ENCODE peak calls at places on chromosomes 1 and 21, in eight cellular contexts. H is epithelial cell of esophagus; M is cardiac muscle cell; F is spleen; X is RWPE1; B is activated CD8-positive, alpha-beta T cell treated with anti-CD3 and anti-CD28 coated beads for 36 hours; L is left ventricle myocardium inferior; R is astrocyte of the spinal cord. U is an unnamed sample.

GRCh38 chr1:30882678-30883388 is 25.7 kb downstream of the SDC3 start:
- DNase-seq in R (no peak), F (no peak), M (no peak), B (no peak), L (no peak), X (no peak), H (no peak), U (no peak)

GRCh38 chr21:38400195-38400695 is 98.0 kb downstream of the ERG start:
- DNase-seq in H (no peak), X (no peak), B (no peak), M (no peak), F (no peak), L (no peak), R (no peak), U (no peak)

GRCh38 chr1:205220421-205220820 is 7.3 kb upstream of the TMCC2 start:
- DNase-seq in L (no peak), F (no peak), R (no peak), M (no peak), H (no peak), B (no peak), X (no peak), U (no peak)

GRCh38 chr1:248822148-248823032 is 3.3 kb downstream of the SH3BP5L start:
- DNase-seq in H (no peak), R (no peak), F (peak), B (no peak), X (no peak), L (no peak), M (no peak), U (peak)

GRCh38 chr1:76933847-76934657 is 66.8 kb downstream of the ST6GALNAC5 start:
- DNase-seq in R (no peak), X (no peak), F (no peak), B (no peak), H (no peak), M (no peak), L (no peak), U (no peak)

GRCh38 chr1:227544067-227544655 is 19.2 kb upstream of the ZNF678 start:
- DNase-seq in L (no peak), M (no peak), R (no peak), B (no peak), F (peak), X (no peak), H (no peak), U (no peak)

GRCh38 chr1:229210844-229211243 is 60.1 kb upstream of the RAB4A start:
- DNase-seq in L (no peak), H (no peak), B (no peak), X (no peak), R (no peak), F (no peak), M (peak), U (no peak)

GRCh38 chr1:180282401-180282800 is 52.3 kb downstream of the LHX4 start:
- DNase-seq in X (no peak), R (no peak), H (no peak), B (no peak), L (no peak), M (no peak), F (no peak), U (no peak)

GRCh38 chr1:53860967-53861411 is 22.9 kb upstream of the NDC1 start:
- DNase-seq in R (peak), L (no peak), F (no peak), B (peak), M (peak), H (peak), X (peak), U (peak)

GRCh38 chr1:171188388-171189266 is 3.5 kb downstream of the FMO2 start:
- DNase-seq in X (peak), B (peak), F (no peak), L (peak), M (peak), R (peak), H (peak), U (peak)

GRCh38 chr1:245500546-245500945 is 345.8 kb downstream of the KIF26B start:
- DNase-seq in F (no peak), B (no peak), M (peak), R (peak), H (peak), X (peak), L (no peak), U (no peak)

GRCh38 chr1:192805832-192806323 is 3.0 kb upstream of the RGS2 start:
- DNase-seq in M (peak), F (no peak), H (peak), L (no peak), B (peak), X (peak), R (peak), U (peak)

GRCh38 chr1:178541829-178542553 is 29.1 kb downstream of the TEX35 start:
- DNase-seq in M (peak), H (peak), B (peak), R (peak), L (no peak), X (no peak), F (peak), U (peak)

GRCh38 chr1:204041803-204042505 is 31.0 kb upstream of the SOX13 start:
- DNase-seq in H (no peak), B (no peak), M (peak), F (no peak), X (no peak), L (no peak), R (no peak), U (peak)

GRCh38 chr1:113185463-113186104 is 112.6 kb downstream of the LRIG2 start:
- DNase-seq in H (no peak), F (no peak), L (no peak), B (no peak), M (no peak), R (no peak), X (no peak), U (peak)

GRCh38 chr1:23167353-23168078 is 1.1 kb downstream of the LUZP1 start:
- DNase-seq in R (peak), L (peak), M (peak), B (peak), H (peak), X (peak), F (peak), U (peak)

GRCh38 chr21:44872568-44873355 is 728 bp downstream of the PTTG1IP start:
- DNase-seq in X (no peak), M (peak), R (peak), F (peak), L (peak), H (peak), B (no peak), U (peak)

GRCh38 chr1:54969879-54970278 is 10.5 kb upstream of the TMEM61 start:
- DNase-seq in B (no peak), L (no peak), H (no peak), X (no peak), R (no peak), M (no peak), F (no peak), U (no peak)

GRCh38 chr1:54579337-54579781 is 31.3 kb downstream of the ACOT11 start:
- DNase-seq in M (no peak), X (no peak), F (peak), B (no peak), R (no peak), L (no peak), H (no peak), U (no peak)

GRCh38 chr1:240005997-240006650 is 85.6 kb upstream of the FMN2 start:
- DNase-seq in X (no peak), L (no peak), B (no peak), R (no peak), F (no peak), H (no peak), M (no peak), U (no peak)

GRCh38 chr1:205325334-205325884 is 3.9 kb upstream of the NUAK2 start:
- DNase-seq in R (peak), M (peak), F (no peak), L (no peak), X (peak), B (peak), H (peak), U (peak)

GRCh38 chr1:229203030-229203751 is 67.7 kb upstream of the RAB4A start:
- DNase-seq in F (no peak), X (peak), M (peak), L (no peak), B (no peak), H (peak), R (peak), U (peak)

GRCh38 chr1:60425528-60425927 is 352.0 kb upstream of the C1orf87 start:
- DNase-seq in R (no peak), M (peak), F (no peak), X (peak), L (no peak), B (no peak), H (peak), U (peak)

GRCh38 chr1:172390620-172391491 is 29.6 kb upstream of the C1orf105 start:
- DNase-seq in R (no peak), L (no peak), B (no peak), F (peak), X (no peak), M (no peak), H (peak), U (peak)

GRCh38 chr21:16589046-16589445 is 859.3 kb downstream of the USP25 start:
- DNase-seq in M (no peak), H (peak), F (no peak), X (no peak), R (no peak), L (no peak), B (no peak), U (no peak)

GRCh38 chr1:153842006-153842471 is 66.8 kb downstream of the SLC27A3 start:
- DNase-seq in R (peak), L (no peak), X (no peak), M (no peak), F (no peak), B (no peak), H (no peak), U (peak)
- TF ChIP-seq CTCF in R (no peak), L (no peak), X (no peak), M (no peak), F (no peak), B (no peak), H (no peak), U (no peak)

DNA sequence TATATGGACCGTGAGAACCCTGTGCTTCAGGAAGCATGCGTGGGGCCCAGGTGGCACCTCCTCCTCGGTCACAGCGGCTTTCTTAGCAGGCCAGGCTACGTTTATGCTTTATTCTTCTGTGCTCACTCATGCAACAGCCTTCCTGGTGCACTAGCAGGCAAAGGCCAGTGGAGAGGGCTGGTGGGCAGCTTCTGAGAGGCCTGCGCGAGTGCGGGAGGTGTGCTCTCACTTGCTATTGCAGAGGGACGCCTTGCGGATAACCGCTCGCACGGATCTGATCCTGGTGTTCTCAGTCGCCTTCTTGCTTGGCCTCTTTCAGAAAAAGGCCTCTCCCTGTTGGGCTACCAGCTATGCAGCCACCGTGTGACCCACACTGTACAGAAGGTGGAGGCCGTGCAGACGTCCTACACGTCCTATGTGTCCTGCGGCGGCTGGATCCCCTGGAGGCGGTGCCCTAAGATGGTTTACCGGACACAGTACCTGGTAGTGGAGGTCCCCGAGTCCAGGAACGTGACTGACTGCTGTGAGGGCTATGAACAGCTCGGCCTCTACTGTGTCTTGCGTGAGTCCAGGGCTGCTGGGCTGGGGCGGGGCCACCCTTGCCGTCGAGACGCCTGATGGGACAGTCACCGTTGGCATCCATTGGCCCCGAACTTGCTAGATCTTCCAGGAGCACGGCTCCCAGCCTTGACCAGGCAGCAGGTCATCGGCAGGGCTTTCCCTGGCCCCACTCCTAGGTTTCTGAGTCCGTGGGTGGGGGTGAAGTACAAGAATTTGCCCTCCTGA is 4.8 kb downstream of the UMODL1 start:
- DNase-seq in F (peak), L (no peak), M (no peak), X (no peak), H (no peak), B (no peak), R (no peak), U (no peak)
- TF ChIP-seq CTCF in F (no peak), L (no peak), M (no peak), X (no peak), H (no peak), B (no peak), R (no peak), U (no peak)

DNA sequence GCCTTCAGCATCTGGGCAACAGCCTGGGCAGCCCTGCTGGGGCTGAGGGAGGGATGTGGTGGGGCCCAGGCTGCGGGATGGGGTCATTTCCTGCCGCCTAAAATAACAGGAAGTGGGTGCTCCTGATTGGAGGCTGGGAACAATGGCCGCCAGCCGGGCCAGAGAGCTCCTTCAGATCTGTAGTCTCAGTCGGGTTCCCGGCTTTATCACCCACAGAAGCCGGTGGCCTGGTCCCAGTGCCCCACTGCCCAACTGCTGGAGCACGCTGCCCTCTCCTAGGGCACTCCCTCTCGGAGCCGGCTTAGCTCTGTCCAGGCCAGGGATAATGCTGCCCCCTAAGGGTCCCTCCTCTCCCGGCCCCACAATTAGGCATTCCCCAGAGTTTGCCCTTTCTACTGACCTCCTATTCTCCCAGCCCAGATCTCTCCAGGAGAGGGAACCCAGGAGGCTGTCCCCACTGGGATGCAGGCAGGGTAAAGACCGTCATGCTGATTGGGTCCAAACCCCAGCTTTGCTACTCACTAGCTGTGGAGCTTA is 5.1 kb downstream of the MAP7D1 start:
- DNase-seq in M (peak), B (peak), H (peak), R (peak), F (peak), X (peak), L (peak), U (peak)
- TF ChIP-seq CTCF in M (peak), B (no peak), H (no peak), R (peak), F (no peak), X (no peak), L (peak), U (peak)

GRCh38 chr1:175376194-175376593 is 183.6 kb upstream of the KIAA0040 start:
- DNase-seq in R (peak), M (peak), L (no peak), B (peak), H (peak), X (peak), F (no peak), U (peak)
- TF ChIP-seq CTCF in R (peak), M (peak), L (peak), B (peak), H (peak), X (peak), F (no peak), U (peak)

GRCh38 chr1:183962903-183963302 is 74.6 kb downstream of the COLGALT2 start:
- DNase-seq in R (no peak), M (no peak), F (no peak), H (no peak), B (peak), X (no peak), L (no peak), U (no peak)

GRCh38 chr1:183968386-183968785 is 69.1 kb downstream of the COLGALT2 start:
- DNase-seq in X (no peak), L (no peak), H (no peak), R (no peak), F (no peak), B (no peak), M (no peak), U (no peak)

GRCh38 chr1:183966487-183966886 is 71.0 kb downstream of the COLGALT2 start:
- DNase-seq in B (no peak), R (no peak), X (no peak), H (no peak), L (no peak), F (no peak), M (no peak), U (no peak)

GRCh38 chr1:183970516-183971300 is 66.8 kb downstream of the COLGALT2 start:
- DNase-seq in B (no peak), M (no peak), L (no peak), X (no peak), H (no peak), R (no peak), F (no peak), U (no peak)

DNA sequence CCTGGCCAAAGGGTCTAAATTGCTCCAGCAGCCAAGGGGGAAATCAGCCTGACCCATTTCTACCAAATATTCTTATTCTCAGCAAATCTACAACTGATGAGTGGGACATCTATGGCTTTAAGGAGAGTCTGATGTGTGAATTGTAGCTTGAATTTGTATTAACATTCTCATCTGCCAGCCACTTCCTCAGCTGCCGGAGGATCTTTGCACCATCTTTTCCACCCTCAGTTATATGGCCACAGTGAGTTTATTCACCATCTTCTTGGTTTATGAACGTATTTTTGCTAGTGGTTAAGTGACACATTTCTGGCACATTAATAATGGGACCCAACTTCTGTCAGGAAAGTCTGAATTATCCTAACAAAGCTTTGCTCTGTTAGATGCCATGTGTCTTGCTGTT is 69.6 kb downstream of the COLGALT2 start:
- DNase-seq in X (no peak), H (no peak), F (no peak), M (no peak), B (no peak), L (no peak), R (no peak), U (no peak)
- TF ChIP-seq CTCF in X (no peak), H (no peak), F (no peak), M (no peak), B (no peak), L (no peak), R (no peak), U (no peak)

GRCh38 chr1:78553859-78554258 is 63.1 kb downstream of the PTGFR start:
- DNase-seq in B (peak), X (no peak), R (no peak), H (peak), F (no peak), L (no peak), M (peak), U (peak)
- TF ChIP-seq CTCF in B (no peak), X (no peak), R (peak), H (no peak), F (no peak), L (no peak), M (no peak), U (peak)

GRCh38 chr1:201376464-201377374 is 761 bp downstream of the TNNT2 start:
- DNase-seq in H (peak), R (peak), X (peak), B (peak), M (peak), L (no peak), F (no peak), U (peak)
- TF ChIP-seq CTCF in H (peak), R (peak), X (no peak), B (peak), M (peak), L (peak), F (no peak), U (peak)

DNA sequence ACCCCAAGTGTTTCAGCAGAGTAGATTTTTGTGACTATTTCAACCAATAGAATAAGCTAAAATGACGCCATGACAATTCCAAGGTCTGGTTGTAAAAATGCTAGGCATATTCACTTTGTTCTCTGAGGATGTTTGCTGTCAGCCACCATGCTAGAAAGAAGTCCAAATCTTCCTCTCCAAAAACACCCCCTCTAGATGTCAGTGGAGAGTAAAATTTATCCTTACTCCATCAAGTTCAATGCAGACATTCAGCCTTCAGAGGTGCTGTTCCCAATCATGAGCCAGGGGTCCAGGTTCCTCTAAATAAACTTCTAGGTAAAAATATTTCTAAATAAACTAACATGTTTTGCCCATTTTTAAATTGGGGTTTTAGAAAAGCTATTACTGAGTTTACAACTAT is 395.4 kb upstream of the ADAMTS5 start:
- DNase-seq in X (no peak), M (peak), H (peak), L (no peak), B (no peak), F (no peak), R (no peak), U (no peak)
- TF ChIP-seq CTCF in X (no peak), M (peak), H (peak), L (peak), B (no peak), F (no peak), R (peak), U (no peak)

GRCh38 chr1:160251687-160252526 is 10.4 kb downstream of the DCAF8 start:
- DNase-seq in M (peak), L (peak), R (peak), F (no peak), B (peak), H (peak), X (peak), U (peak)
- TF ChIP-seq CTCF in M (peak), L (peak), R (peak), F (peak), B (peak), H (peak), X (peak), U (peak)

U was measured in GM12865.